ENCODE peak calls at places on chromosomes 4 and X, in six cellular contexts. One of them, this sample, is unnamed.

GRCh38 chr4:39046243-39046642 is 14.0 kb upstream of the TMEM156 start:
- DNase-seq in tibial nerve: no peak
- DNase-seq in tibial artery: no peak
- DNase-seq in heart left ventricle: no peak
- DNase-seq in lower lobe of right lung: peak
- DNase-seq in ovary: no peak
- DNase-seq in this sample: no peak

GRCh38 chr4:56674984-56675383 is 6.1 kb downstream of the HOPX start:
- DNase-seq in tibial nerve: no peak
- DNase-seq in tibial artery: no peak
- DNase-seq in ovary: no peak
- DNase-seq in lower lobe of right lung: no peak
- DNase-seq in heart left ventricle: no peak
- DNase-seq in this sample: no peak

GRCh38 chr4:100009490-100009889 is 59.4 kb upstream of the H2AZ1 start:
- DNase-seq in heart left ventricle: no peak
- DNase-seq in tibial nerve: no peak
- DNase-seq in lower lobe of right lung: no peak
- DNase-seq in ovary: no peak
- DNase-seq in tibial artery: no peak
- DNase-seq in this sample: no peak

GRCh38 chr4:70801265-70801809 is 38.4 kb downstream of the GRSF1 start:
- DNase-seq in tibial nerve: no peak
- DNase-seq in lower lobe of right lung: no peak
- DNase-seq in ovary: no peak
- DNase-seq in heart left ventricle: no peak
- DNase-seq in tibial artery: no peak
- DNase-seq in this sample: no peak

GRCh38 chr4:3712112-3712805 is 53.9 kb upstream of the ADRA2C start:
- DNase-seq in tibial nerve: no peak
- DNase-seq in ovary: no peak
- DNase-seq in heart left ventricle: peak
- DNase-seq in lower lobe of right lung: peak
- DNase-seq in tibial artery: no peak
- DNase-seq in this sample: no peak

GRCh38 chrX:107678957-107679740 is 50.8 kb downstream of the PRPS1 start:
- DNase-seq in lower lobe of right lung: peak
- DNase-seq in ovary: peak
- DNase-seq in tibial nerve: peak
- DNase-seq in tibial artery: peak
- DNase-seq in heart left ventricle: peak
- DNase-seq in this sample: peak

GRCh38 chrX:134000260-134001245 is 15.2 kb upstream of the GPC3 start:
- DNase-seq in lower lobe of right lung: no peak
- DNase-seq in ovary: no peak
- DNase-seq in tibial artery: no peak
- DNase-seq in tibial nerve: no peak
- DNase-seq in heart left ventricle: no peak
- DNase-seq in this sample: no peak

GRCh38 chr4:67396008-67396407 is 149.3 kb downstream of the CENPC start:
- DNase-seq in lower lobe of right lung: no peak
- DNase-seq in ovary: no peak
- DNase-seq in tibial artery: no peak
- DNase-seq in heart left ventricle: no peak
- DNase-seq in tibial nerve: no peak
- DNase-seq in this sample: no peak

GRCh38 chr4:14810568-14810967 is 191.7 kb upstream of the CPEB2 start:
- DNase-seq in heart left ventricle: no peak
- DNase-seq in tibial artery: no peak
- DNase-seq in ovary: no peak
- DNase-seq in lower lobe of right lung: no peak
- DNase-seq in tibial nerve: no peak
- DNase-seq in this sample: no peak

GRCh38 chrX:19611636-19612376 is 96.5 kb upstream of the MAP3K15 start:
- DNase-seq in tibial nerve: no peak
- DNase-seq in tibial artery: no peak
- DNase-seq in ovary: no peak
- DNase-seq in heart left ventricle: no peak
- DNase-seq in lower lobe of right lung: no peak
- DNase-seq in this sample: no peak

GRCh38 chr4:99885063-99885664 is 9.1 kb downstream of the LAMTOR3 start:
- DNase-seq in tibial nerve: no peak
- DNase-seq in heart left ventricle: no peak
- DNase-seq in tibial artery: no peak
- DNase-seq in lower lobe of right lung: no peak
- DNase-seq in ovary: no peak
- DNase-seq in this sample: no peak

GRCh38 chr4:42786350-42787070 is 106.0 kb upstream of the GRXCR1 start:
- DNase-seq in lower lobe of right lung: peak
- DNase-seq in tibial artery: no peak
- DNase-seq in ovary: no peak
- DNase-seq in heart left ventricle: no peak
- DNase-seq in tibial nerve: no peak
- DNase-seq in this sample: no peak

GRCh38 chr4:144597171-144597570 is 48.8 kb upstream of the HHIP start:
- DNase-seq in tibial artery: no peak
- DNase-seq in lower lobe of right lung: no peak
- DNase-seq in heart left ventricle: no peak
- DNase-seq in ovary: no peak
- DNase-seq in tibial nerve: no peak
- DNase-seq in this sample: no peak

GRCh38 chrX:152635941-152636340 is 1.8 kb upstream of the GABRQ start:
- DNase-seq in lower lobe of right lung: no peak
- DNase-seq in heart left ventricle: no peak
- DNase-seq in tibial nerve: peak
- DNase-seq in tibial artery: no peak
- DNase-seq in ovary: no peak
- DNase-seq in this sample: no peak

GRCh38 chrX:141278306-141278705 is 36.0 kb upstream of the SPANXC start:
- DNase-seq in lower lobe of right lung: no peak
- DNase-seq in heart left ventricle: no peak
- DNase-seq in tibial nerve: no peak
- DNase-seq in tibial artery: no peak
- DNase-seq in ovary: no peak
- DNase-seq in this sample: no peak
- H3K27ac ChIP-seq in lower lobe of right lung: no peak
- H3K27ac ChIP-seq in heart left ventricle: no peak
- H3K27ac ChIP-seq in tibial nerve: no peak
- H3K27ac ChIP-seq in tibial artery: no peak
- H3K27ac ChIP-seq in ovary: no peak
- H3K27ac ChIP-seq in this sample: no peak

DNA sequence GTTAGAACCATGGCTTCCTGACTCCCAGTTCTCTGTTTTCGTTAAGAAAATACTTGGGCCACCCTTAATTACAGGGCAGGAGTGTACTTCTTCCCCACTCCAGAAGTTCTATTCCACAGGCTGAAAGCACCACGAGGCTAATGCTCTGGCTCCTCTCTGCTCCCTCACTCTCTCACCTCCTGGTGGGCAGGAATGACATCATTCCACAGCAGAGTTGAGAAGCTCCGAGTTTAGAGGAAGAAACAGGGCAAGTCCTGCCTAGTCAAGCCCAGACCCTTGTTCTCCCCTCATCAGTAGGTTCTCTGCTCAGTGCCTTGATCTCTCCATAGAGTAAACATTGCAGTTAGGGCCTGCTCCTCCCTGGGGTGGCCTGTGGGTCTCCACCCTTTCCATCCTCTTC is 343.8 kb upstream of the CLNK start:
- DNase-seq in lower lobe of right lung: no peak
- DNase-seq in tibial artery: no peak
- DNase-seq in heart left ventricle: no peak
- DNase-seq in ovary: no peak
- DNase-seq in tibial nerve: no peak
- DNase-seq in this sample: no peak
- TF ChIP-seq CTCF in lower lobe of right lung: no peak
- TF ChIP-seq CTCF in tibial artery: no peak
- TF ChIP-seq CTCF in heart left ventricle: no peak
- TF ChIP-seq CTCF in ovary: no peak
- TF ChIP-seq CTCF in tibial nerve: no peak
- TF ChIP-seq CTCF in this sample: no peak

DNA sequence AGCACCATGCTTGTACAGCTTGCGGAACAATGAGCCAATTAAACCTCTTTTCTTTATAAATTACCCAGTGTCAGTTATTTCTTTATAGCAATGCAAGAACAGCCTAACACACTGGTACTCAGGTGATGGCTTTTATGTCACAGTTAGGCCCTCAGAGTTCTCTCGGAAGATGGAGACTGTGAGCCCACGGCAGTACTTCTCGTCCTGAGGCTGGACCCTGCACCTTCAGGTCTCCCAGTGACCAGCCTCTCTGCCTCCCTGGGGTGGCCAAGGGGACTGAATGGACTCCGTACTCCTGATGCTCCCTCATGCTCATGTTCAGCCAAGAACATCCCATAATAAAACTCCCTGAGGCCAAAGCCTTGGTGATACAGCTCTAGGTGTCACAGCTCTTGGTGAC is 25.0 kb upstream of the PDLIM3 start:
- DNase-seq in lower lobe of right lung: no peak
- DNase-seq in ovary: no peak
- DNase-seq in tibial artery: no peak
- DNase-seq in tibial nerve: no peak
- DNase-seq in heart left ventricle: no peak
- DNase-seq in this sample: no peak
- H3K27ac ChIP-seq in lower lobe of right lung: no peak
- H3K27ac ChIP-seq in ovary: no peak
- H3K27ac ChIP-seq in tibial artery: peak
- H3K27ac ChIP-seq in tibial nerve: no peak
- H3K27ac ChIP-seq in heart left ventricle: no peak
- H3K27ac ChIP-seq in this sample: no peak

GRCh38 chr4:48949518-48950207 is 36.4 kb upstream of the CWH43 start:
- DNase-seq in tibial artery: no peak
- DNase-seq in heart left ventricle: no peak
- DNase-seq in ovary: no peak
- DNase-seq in tibial nerve: no peak
- DNase-seq in lower lobe of right lung: no peak
- DNase-seq in this sample: no peak

GRCh38 chr4:48949086-48949485 is 37.0 kb upstream of the CWH43 start:
- DNase-seq in ovary: no peak
- DNase-seq in tibial nerve: no peak
- DNase-seq in tibial artery: no peak
- DNase-seq in heart left ventricle: no peak
- DNase-seq in lower lobe of right lung: no peak
- DNase-seq in this sample: no peak

GRCh38 chr4:48944659-48945290 is 38.2 kb upstream of the OCIAD2 start:
- DNase-seq in ovary: no peak
- DNase-seq in tibial nerve: no peak
- DNase-seq in heart left ventricle: no peak
- DNase-seq in tibial artery: no peak
- DNase-seq in lower lobe of right lung: no peak
- DNase-seq in this sample: no peak

GRCh38 chr4:48945981-48946380 is 39.4 kb upstream of the OCIAD2 start:
- DNase-seq in tibial nerve: no peak
- DNase-seq in tibial artery: no peak
- DNase-seq in ovary: no peak
- DNase-seq in lower lobe of right lung: no peak
- DNase-seq in heart left ventricle: no peak
- DNase-seq in this sample: no peak

GRCh38 chr4:48947731-48948130 is 38.3 kb upstream of the CWH43 start:
- DNase-seq in tibial nerve: no peak
- DNase-seq in heart left ventricle: no peak
- DNase-seq in lower lobe of right lung: no peak
- DNase-seq in ovary: no peak
- DNase-seq in tibial artery: no peak
- DNase-seq in this sample: no peak
- TF ChIP-seq CTCF in tibial nerve: no peak
- TF ChIP-seq CTCF in heart left ventricle: no peak
- TF ChIP-seq CTCF in lower lobe of right lung: no peak
- TF ChIP-seq CTCF in ovary: no peak
- TF ChIP-seq CTCF in tibial artery: no peak
- TF ChIP-seq CTCF in this sample: no peak

GRCh38 chr4:41548305-41548704 is 10.3 kb downstream of the LIMCH1 start:
- DNase-seq in heart left ventricle: no peak
- DNase-seq in tibial nerve: no peak
- DNase-seq in ovary: no peak
- DNase-seq in tibial artery: no peak
- DNase-seq in lower lobe of right lung: no peak
- DNase-seq in this sample: no peak
- H3K27ac ChIP-seq in heart left ventricle: no peak
- H3K27ac ChIP-seq in tibial nerve: no peak
- H3K27ac ChIP-seq in ovary: no peak
- H3K27ac ChIP-seq in tibial artery: no peak
- H3K27ac ChIP-seq in lower lobe of right lung: no peak
- H3K27ac ChIP-seq in this sample: no peak

DNA sequence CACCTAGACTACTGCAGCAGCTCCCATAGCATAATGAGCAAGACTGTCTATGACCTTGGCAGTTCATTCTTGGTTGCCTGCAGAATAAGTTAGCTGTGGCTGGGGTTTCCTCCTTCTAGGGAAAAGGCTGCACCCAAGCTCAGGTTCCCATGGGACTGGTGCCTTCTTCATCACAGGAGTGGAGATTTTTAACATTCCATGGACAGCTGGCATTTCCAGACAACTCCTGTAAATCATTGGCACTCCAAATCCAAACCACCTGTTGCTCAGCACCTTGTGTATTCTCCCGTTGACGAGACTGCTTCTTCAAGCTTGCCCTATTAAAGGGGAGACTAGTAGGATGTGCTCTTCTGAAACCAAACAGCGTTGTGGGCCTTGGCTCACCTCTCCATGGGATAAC is 7.8 kb upstream of the NUP54 start:
- DNase-seq in tibial nerve: no peak
- DNase-seq in heart left ventricle: no peak
- DNase-seq in tibial artery: no peak
- DNase-seq in ovary: no peak
- DNase-seq in lower lobe of right lung: no peak
- DNase-seq in this sample: no peak
- TF ChIP-seq CTCF in tibial nerve: no peak
- TF ChIP-seq CTCF in heart left ventricle: no peak
- TF ChIP-seq CTCF in tibial artery: no peak
- TF ChIP-seq CTCF in ovary: no peak
- TF ChIP-seq CTCF in lower lobe of right lung: no peak
- TF ChIP-seq CTCF in this sample: no peak